ENCODE peak calls at places on chromosomes 13 and 19, in six cellular contexts. N is psoas muscle; J is cardiac muscle cell; Y is aorta; S is effector memory CD4-positive, alpha-beta T cell; L is left ventricle myocardium inferior. C is an unnamed sample.

GRCh38 chr13:46487748-46488147 is 65.2 kb upstream of the LRCH1 start:
- DNase-seq in J (no peak), L (no peak), S (no peak), Y (no peak), N (no peak), C (no peak)

GRCh38 chr13:23488442-23488841 is 54.9 kb upstream of the SACS start:
- DNase-seq in Y (no peak), S (no peak), N (no peak), L (no peak), J (no peak), C (no peak)

GRCh38 chr19:2575734-2576481 is 100.0 kb downstream of the GADD45B start:
- DNase-seq in N (peak; percentile 92), J (no peak), S (no peak), L (peak; percentile 90), Y (peak; percentile 91), C (no peak)

GRCh38 chr19:33473644-33474305 is 47.8 kb downstream of the PEPD start:
- DNase-seq in J (no peak), Y (no peak), S (no peak), N (no peak), L (no peak), C (no peak)

GRCh38 chr13:35474551-35474950 is 1.9 kb downstream of the MAB21L1 start:
- DNase-seq in S (no peak), Y (no peak), N (no peak), L (no peak), J (peak; percentile 29), C (no peak)

GRCh38 chr19:39996218-39996810 is 546 bp upstream of the ZNF546 start:
- DNase-seq in L (no peak), S (peak; percentile 26), J (peak; percentile 22), N (no peak), Y (peak; percentile 40), C (no peak)

GRCh38 chr13:80360298-80360827 is 19.4 kb upstream of the SPRY2 start:
- DNase-seq in L (no peak), J (no peak), S (no peak), Y (no peak), N (no peak), C (no peak)

GRCh38 chr19:4521170-4521887 is 3.0 kb upstream of the PLIN4 start:
- DNase-seq in Y (no peak), J (no peak), L (no peak), S (no peak), N (no peak), C (no peak)

GRCh38 chr19:8451885-8452284 is 7.1 kb downstream of the HNRNPM start:
- DNase-seq in N (no peak), S (no peak), Y (peak; percentile 6), J (no peak), L (no peak), C (no peak)

GRCh38 chr13:33679658-33680012 is 138.3 kb upstream of the RFC3 start:
- DNase-seq in S (no peak), N (no peak), Y (no peak), L (no peak), J (no peak), C (no peak)

GRCh38 chr13:33678906-33679657 is 138.9 kb upstream of the RFC3 start:
- DNase-seq in Y (peak; percentile 63), L (peak; percentile 29), S (peak; percentile 37), N (peak; percentile 21), J (no peak), C (peak; percentile 42)

GRCh38 chr13:33683376-33683775 is 134.6 kb upstream of the RFC3 start:
- DNase-seq in Y (no peak), J (no peak), N (no peak), S (no peak), L (no peak), C (no peak)

GRCh38 chr13:33678084-33678483 is 139.9 kb upstream of the RFC3 start:
- DNase-seq in L (no peak), S (no peak), N (no peak), Y (no peak), J (no peak), C (no peak)

GRCh38 chr13:33682020-33682564 is 135.9 kb upstream of the RFC3 start:
- DNase-seq in J (no peak), L (no peak), Y (no peak), S (no peak), N (peak; percentile 13), C (no peak)
- H3K4me1 ChIP-seq in J (no peaks in the 10 kb centered on the region), L (peaks cover 24% of the 10 kb centered on the region), Y (no peaks in the 10 kb centered on the region), S (peaks cover 7% of the 10 kb centered on the region), N (peaks cover 2% of the 10 kb centered on the region), C (peaks cover 9% of the 10 kb centered on the region)

GRCh38 chr19:38599722-38600121 is 18.0 kb downstream of the MAP4K1 start:
- DNase-seq in Y (no peak), L (no peak), S (no peak), J (no peak), N (no peak), C (no peak)

GRCh38 chr19:38597075-38597474 is 20.7 kb downstream of the MAP4K1 start:
- DNase-seq in L (no peak), J (no peak), S (no peak), N (no peak), Y (no peak), C (no peak)

GRCh38 chr19:38592940-38593339 is 24.8 kb downstream of the MAP4K1 start:
- DNase-seq in Y (no peak), S (no peak), J (no peak), N (no peak), L (no peak), C (no peak)

DNA sequence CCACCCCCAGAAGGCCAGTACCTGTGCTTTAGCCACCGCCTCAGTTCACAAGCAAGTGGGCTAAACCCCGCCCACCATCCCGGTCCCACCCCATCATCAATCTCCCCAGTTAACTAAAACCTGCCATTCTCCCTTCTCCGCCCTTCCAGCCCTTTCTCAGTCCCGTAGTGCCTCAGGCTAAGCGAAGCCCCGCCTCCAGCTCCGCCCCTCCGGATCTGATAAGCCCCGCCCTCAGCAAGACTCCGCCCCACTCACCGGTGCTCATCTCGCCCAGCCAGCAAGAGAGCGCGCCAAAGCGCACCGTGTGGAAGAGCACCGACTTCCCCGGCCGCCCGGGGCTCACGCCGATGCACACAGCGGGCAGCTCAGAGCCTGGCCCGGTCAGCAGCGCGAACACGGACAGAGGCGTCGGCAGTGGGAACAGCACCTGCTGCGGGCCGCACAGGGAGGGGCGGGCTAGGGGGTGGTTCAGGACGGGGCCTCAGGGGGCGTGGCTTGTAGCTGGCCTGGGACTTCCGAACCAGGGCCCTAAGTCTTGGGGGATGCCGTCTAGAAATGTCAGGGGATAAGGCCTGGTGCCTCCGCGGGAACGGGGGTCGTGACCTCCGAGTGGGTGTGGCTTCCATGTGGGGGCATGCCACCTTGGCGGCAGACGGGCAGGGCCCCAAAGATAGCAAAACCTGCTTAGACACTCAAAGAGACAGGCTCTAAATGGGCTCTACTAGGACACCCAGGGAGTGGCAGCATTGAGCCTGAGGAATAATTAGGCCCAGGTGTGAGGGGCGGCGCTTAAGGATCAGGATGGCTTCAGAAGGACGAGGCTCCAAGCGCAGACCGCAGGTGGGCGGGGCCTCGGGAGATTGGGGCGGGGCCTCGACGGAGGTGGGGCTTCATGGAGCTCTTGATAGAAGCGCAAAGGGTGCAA is 21.4 kb downstream of the MAP4K1 start:
- DNase-seq in N (peak; percentile 67), Y (no peak), J (peak; percentile 90), S (no peak), L (no peak), C (no peak)
- H3K4me3 ChIP-seq in N (no peak overlapping the region), Y (no peak overlapping the region), J (peak overlapping the region; percentile 37), S (no peak overlapping the region), L (peak overlapping the region; percentile 32), C (no peak overlapping the region)

GRCh38 chr19:32405431-32406160 is at the start of gene DPY19L3:
- DNase-seq in J (peak; percentile 96), S (peak; percentile 75), N (peak; percentile 96), L (peak; percentile 95), Y (peak; percentile 97), C (peak; percentile 85)

GRCh38 chr19:32401992-32402391 is 3.6 kb upstream of the DPY19L3 start:
- DNase-seq in N (no peak), Y (no peak), L (no peak), J (no peak), S (no peak), C (no peak)

GRCh38 chr19:32404939-32405430 is 585 bp upstream of the DPY19L3 start:
- DNase-seq in J (peak; percentile 61), Y (peak; percentile 71), S (no peak), N (peak; percentile 79), L (peak; percentile 71), C (no peak)

GRCh38 chr19:32404213-32404938 is 1.2 kb upstream of the DPY19L3 start:
- DNase-seq in N (no peak), S (no peak), L (no peak), Y (no peak), J (no peak), C (no peak)

DNA sequence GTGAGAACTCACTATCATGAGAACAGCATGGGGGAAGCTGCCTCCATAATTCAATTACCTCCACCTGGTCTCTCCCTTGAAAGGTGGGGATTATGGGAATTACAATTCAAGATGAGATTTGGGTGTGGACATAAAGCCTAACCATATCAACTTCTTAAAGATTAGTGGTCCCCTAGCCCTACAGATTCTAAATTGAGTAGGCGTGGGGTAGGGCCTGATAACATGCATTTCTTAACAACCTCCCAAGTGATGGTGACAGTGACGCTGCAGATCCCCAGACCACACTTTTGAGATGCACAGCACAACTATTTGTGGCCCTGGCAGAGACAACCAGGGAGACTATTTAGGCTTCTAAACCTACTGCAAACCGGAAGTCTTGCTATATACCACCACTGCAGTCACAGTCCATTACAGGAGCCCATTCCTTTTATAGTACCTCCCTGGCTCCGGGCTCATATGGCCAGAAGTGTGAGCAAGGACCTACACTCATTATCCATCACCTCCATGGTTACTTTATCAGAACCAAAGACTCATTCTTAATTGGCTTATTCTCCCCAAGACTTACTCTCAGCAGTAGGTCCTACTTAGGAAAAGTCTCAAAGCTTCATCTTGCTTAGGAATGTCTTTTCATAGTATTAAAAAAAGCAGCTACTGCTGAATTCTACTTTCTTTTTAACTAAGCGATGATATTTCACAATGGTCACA is 2.1 kb upstream of the DPY19L3 start:
- DNase-seq in J (no peak), S (no peak), L (no peak), Y (no peak), N (no peak), C (no peak)
- H3K27ac ChIP-seq in J (no peak overlapping the region), S (no peak overlapping the region), L (no peak overlapping the region), Y (no peak overlapping the region), N (no peak overlapping the region), C (no peak overlapping the region)

GRCh38 chr19:46296722-46297431 is at the start of gene HIF3A:
- DNase-seq in S (no peak), N (no peak), J (peak; percentile 97), L (peak; percentile 67), Y (peak; percentile 50), C (no peak)

GRCh38 chr19:46299695-46300094 is 2.9 kb downstream of the HIF3A start:
- DNase-seq in N (no peak), Y (no peak), S (no peak), L (no peak), J (no peak), C (no peak)

GRCh38 chr19:46297700-46298476 is 1.0 kb downstream of the HIF3A start:
- DNase-seq in J (no peak), Y (peak; percentile 63), N (peak; percentile 75), S (no peak), L (peak; percentile 90), C (no peak)

GRCh38 chr19:46298477-46299003 is 1.7 kb downstream of the HIF3A start:
- DNase-seq in L (no peak), S (no peak), N (no peak), J (no peak), Y (no peak), C (no peak)

DNA sequence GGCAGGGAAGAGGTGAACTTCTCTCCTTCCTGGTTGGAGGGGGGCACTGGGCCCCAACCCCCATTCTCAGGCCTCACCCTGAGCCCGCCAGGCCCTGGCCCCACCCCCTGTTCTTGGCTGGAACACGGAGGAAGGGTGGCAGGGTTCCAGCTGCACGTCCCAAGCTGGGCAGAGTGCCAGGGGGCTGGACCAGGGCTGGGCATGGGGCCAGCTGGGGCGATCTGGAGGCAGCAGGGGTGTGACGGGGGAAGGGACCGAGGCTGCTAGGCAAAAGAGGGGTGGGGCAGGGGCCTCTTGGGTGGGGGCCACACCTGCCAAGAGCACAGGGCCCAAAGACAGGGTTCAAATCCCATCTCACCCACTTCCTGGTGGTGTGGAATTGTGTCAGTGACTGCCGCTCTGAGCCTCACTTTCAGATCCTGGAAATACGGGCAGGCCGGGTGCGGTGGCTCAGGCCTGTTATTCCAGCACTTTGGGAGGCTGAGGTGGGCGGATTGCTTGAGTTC is 2.2 kb downstream of the HIF3A start:
- DNase-seq in Y (peak; percentile 94), S (no peak), N (peak; percentile 90), L (peak; percentile 98), J (peak; percentile 94), C (no peak)
- H3K4me1 ChIP-seq in Y (peaks cover 3% of the 10 kb centered on the region), S (no peaks in the 10 kb centered on the region), N (no peaks in the 10 kb centered on the region), L (peaks cover 69% of the 10 kb centered on the region), J (peaks cover 51% of the 10 kb centered on the region), C (no peaks in the 10 kb centered on the region)

C was measured in CD4-positive, CD25-positive, alpha-beta regulatory T cell.